ENCODE peak calls at places on chromosomes 2 and 18, in ten cellular contexts. U, H, V, I, N, W, P, C, Q and G are unnamed samples.

GRCh38 chr2:188091235-188091634 is 200.4 kb upstream of the GULP1 start:
- DNase-seq in P (no peak), I (no peak), U (no peak), Q (no peak), C (no peak), N (no peak), H (no peak), W (no peak), V (no peak), G (no peak)

GRCh38 chr2:236955675-236956618 is 129.7 kb upstream of the COPS8 start:
- DNase-seq in W (no peak), I (no peak), Q (no peak), V (no peak), P (no peak), C (no peak), N (no peak), U (no peak), H (peak; percentile 61), G (no peak)

GRCh38 chr2:145845207-145845894 is 1325.4 kb upstream of the ZEB2 start:
- DNase-seq in C (peak; percentile 32), U (no peak), V (peak; percentile 80), I (no peak), H (no peak), Q (no peak), P (no peak), N (no peak), W (no peak), G (no peak)

GRCh38 chr2:230849633-230850357 is 14.9 kb upstream of the ITM2C start:
- DNase-seq in W (no peak), P (peak; percentile 79), U (no peak), Q (no peak), C (peak; percentile 45), V (no peak), H (no peak), N (peak; percentile 56), I (peak; percentile 51), G (no peak)

GRCh38 chr2:207502799-207503198 is 27.0 kb upstream of the CREB1 start:
- DNase-seq in N (no peak), I (no peak), P (no peak), C (no peak), H (no peak), V (no peak), Q (no peak), W (no peak), U (no peak), G (no peak)

GRCh38 chr2:8656160-8656641 is 25.7 kb upstream of the ID2 start:
- DNase-seq in H (no peak), C (no peak), U (peak; percentile 12), W (no peak), Q (no peak), P (no peak), V (peak; percentile 22), N (no peak), I (no peak), G (no peak)

GRCh38 chr18:23115683-23116096 is 19.6 kb upstream of the CABLES1 start:
- DNase-seq in Q (no peak), V (no peak), P (no peak), U (peak; percentile 94), H (peak; percentile 93), I (peak; percentile 73), C (peak; percentile 94), N (no peak), W (no peak), G (no peak)

GRCh38 chr2:181585732-181586131 is 71.2 kb downstream of the CERKL start:
- DNase-seq in I (no peak), W (no peak), P (no peak), Q (no peak), H (no peak), N (no peak), U (no peak), V (peak; percentile 69), C (no peak), G (no peak)

GRCh38 chr2:53312721-53313120 is 454.9 kb upstream of the CHAC2 start:
- DNase-seq in W (no peak), V (no peak), I (no peak), P (no peak), Q (no peak), H (no peak), N (no peak), U (no peak), C (peak; percentile 73), G (no peak)

GRCh38 chr2:203583696-203584095 is 48.6 kb upstream of the RAPH1 start:
- DNase-seq in I (peak; percentile 49), V (no peak), N (peak; percentile 35), H (peak; percentile 46), U (peak; percentile 48), C (peak; percentile 84), P (no peak), Q (no peak), W (no peak), G (no peak)

GRCh38 chr2:165777522-165778186 is 16.4 kb downstream of the GALNT3 start:
- DNase-seq in I (no peak), U (no peak), C (no peak), V (no peak), Q (no peak), H (no peak), W (no peak), P (no peak), N (no peak), G (no peak)

GRCh38 chr2:67927489-67927888 is 135.3 kb downstream of the C1D start:
- DNase-seq in C (no peak), U (no peak), N (no peak), I (no peak), V (no peak), H (no peak), P (no peak), W (no peak), Q (no peak), G (no peak)

GRCh38 chr2:99488587-99488998 is 1.2 kb downstream of the REV1 start:
- DNase-seq in U (peak; percentile 55), P (no peak), W (no peak), V (no peak), I (peak; percentile 26), C (peak; percentile 62), H (peak; percentile 70), N (no peak), Q (no peak), G (no peak)

GRCh38 chr2:215711484-215712034 is 275.7 kb upstream of the FN1 start:
- DNase-seq in N (no peak), U (peak; percentile 88), Q (no peak), V (no peak), I (no peak), W (no peak), P (no peak), H (no peak), C (peak; percentile 76), G (no peak)

GRCh38 chr2:1584691-1585485 is 159.4 kb downstream of the PXDN start:
- DNase-seq in P (no peak), I (no peak), H (peak; percentile 16), U (peak; percentile 68), C (no peak), W (no peak), Q (no peak), N (no peak), V (no peak), G (no peak)

GRCh38 chr2:67895171-67895941 is 167.4 kb downstream of the C1D start:
- DNase-seq in Q (peak; percentile 37), I (no peak), U (no peak), C (no peak), V (no peak), N (peak; percentile 25), P (peak; percentile 56), H (peak; percentile 59), W (peak; percentile 19), G (no peak)

GRCh38 chr2:3278521-3279218 is 98.9 kb downstream of the EIPR1 start:
- DNase-seq in Q (no peak), W (no peak), U (no peak), V (no peak), H (no peak), N (no peak), P (no peak), C (no peak), I (no peak), G (no peak)

GRCh38 chr2:201883970-201884369 is 77.6 kb downstream of the CDK15 start:
- DNase-seq in V (no peak), C (no peak), H (no peak), N (no peak), W (no peak), U (no peak), I (no peak), P (no peak), Q (no peak), G (no peak)

GRCh38 chr2:172842749-172843349 is 107.2 kb downstream of the RAPGEF4 start:
- DNase-seq in W (no peak), U (no peak), H (no peak), V (no peak), C (no peak), Q (no peak), I (no peak), N (no peak), P (no peak), G (no peak)

GRCh38 chr2:23497063-23497462 is 112.1 kb downstream of the KLHL29 start:
- DNase-seq in Q (no peak), I (no peak), C (peak; percentile 64), V (no peak), P (no peak), N (no peak), U (peak; percentile 84), H (peak; percentile 69), W (no peak), G (no peak)

GRCh38 chr2:232275670-232276069 is 102.9 kb upstream of the ALPP start:
- DNase-seq in U (no peak), N (no peak), Q (no peak), H (no peak), V (no peak), C (no peak), W (no peak), P (no peak), I (no peak), G (no peak)

GRCh38 chr2:237365671-237366070 is 48.3 kb downstream of the COL6A3 start:
- DNase-seq in Q (no peak), V (no peak), C (no peak), U (no peak), N (no peak), I (no peak), P (no peak), H (no peak), W (no peak), G (no peak)

GRCh38 chr18:36688020-36688965 is 140.5 kb downstream of the TPGS2 start:
- DNase-seq in N (peak; percentile 50), Q (peak; percentile 89), H (peak; percentile 25), C (peak; percentile 81), P (peak; percentile 80), U (peak; percentile 60), I (peak; percentile 57), V (peak; percentile 50), W (peak; percentile 45), G (no peak)

GRCh38 chr2:120398051-120398960 is 52.4 kb downstream of the INHBB start:
- DNase-seq in P (no peak), N (no peak), I (peak; percentile 72), U (no peak), C (peak; percentile 37), W (no peak), V (no peak), H (no peak), Q (no peak), G (no peak)

GRCh38 chr18:46481048-46481846 is 175.8 kb downstream of the LOXHD1 start:
- DNase-seq in V (peak; percentile 12), N (no peak), P (peak; percentile 82), Q (peak; percentile 27), I (peak; percentile 45), U (peak; percentile 40), C (peak; percentile 48), W (no peak), H (peak; percentile 22), G (no peak)

GRCh38 chr2:24153478-24153877 is 21.4 kb upstream of the FAM228A start:
- DNase-seq in H (no peak), V (no peak), Q (no peak), N (no peak), I (no peak), C (peak; percentile 5), W (no peak), P (no peak), U (no peak), G (no peak)